ENCODE peak calls at places on chromosome 13, in four cellular contexts. S is H1, Q is endothelial cell of umbilical vein, H is HCT116. E is an unnamed sample.

GRCh38 chr13:70386919-70387318 is 278.7 kb upstream of the KLHL1 start:
- DNase-seq in S (no peak), Q (no peak), H (no peak), E (no peak)

GRCh38 chr13:64553411-64554129 is 2676.6 kb downstream of the PCDH9 start:
- DNase-seq in S (no peak), Q (peak; percentile 23), H (no peak), E (no peak)

GRCh38 chr13:58597552-58597951 is 966.0 kb downstream of the PCDH17 start:
- DNase-seq in H (no peak), Q (no peak), S (no peak), E (no peak)

GRCh38 chr13:20331949-20332348 is 99.8 kb upstream of the GJB6 start:
- DNase-seq in S (no peak), Q (no peak), H (no peak), E (peak; percentile 22)

GRCh38 chr13:40599722-40600121 is 66.7 kb downstream of the FOXO1 start:
- DNase-seq in S (no peak), H (no peak), Q (no peak), E (no peak)

GRCh38 chr13:24630851-24631341 is 49.3 kb upstream of the ATP12A start:
- DNase-seq in S (peak; percentile 36), Q (no peak), H (peak; percentile 3), E (no peak)

GRCh38 chr13:111346281-111346680 is 25.8 kb downstream of the TEX29 start:
- DNase-seq in H (no peak), Q (no peak), S (no peak), E (no peak)

GRCh38 chr13:52070929-52071523 is 46.5 kb downstream of the UTP14C start:
- DNase-seq in Q (peak; percentile 19), S (no peak), H (no peak), E (no peak)

GRCh38 chr13:24500977-24501376 is 11.6 kb downstream of the PARP4 start:
- DNase-seq in Q (peak; percentile 80), S (no peak), H (no peak), E (no peak)

GRCh38 chr13:111636271-111636670 is 315.8 kb downstream of the TEX29 start:
- DNase-seq in Q (no peak), H (no peak), S (no peak), E (no peak)

GRCh38 chr13:88063741-88064140 is 392.6 kb downstream of the SLITRK5 start:
- DNase-seq in S (no peak), H (no peak), Q (no peak), E (no peak)

GRCh38 chr13:19632915-19633339 is 532 bp upstream of the MPHOSPH8 start:
- DNase-seq in Q (no peak), H (no peak), S (no peak), E (no peak)

GRCh38 chr13:114244637-114245036 is 9.9 kb downstream of the CDC16 start:
- DNase-seq in H (no peak), S (no peak), Q (no peak), E (no peak)

GRCh38 chr13:53822136-53822535 is 793.5 kb downstream of the OLFM4 start:
- DNase-seq in H (no peak), S (no peak), Q (no peak), E (no peak)

GRCh38 chr13:77290342-77290741 is 36.6 kb downstream of the MYCBP2 start:
- DNase-seq in Q (no peak), H (no peak), S (no peak), E (no peak)

GRCh38 chr13:77291779-77292178 is 35.1 kb downstream of the MYCBP2 start:
- DNase-seq in H (no peak), Q (no peak), S (no peak), E (no peak)

GRCh38 chr13:77285098-77285497 is 41.8 kb downstream of the MYCBP2 start:
- DNase-seq in S (no peak), Q (no peak), H (no peak), E (no peak)

GRCh38 chr13:77289844-77290243 is 37.0 kb downstream of the MYCBP2 start:
- DNase-seq in S (no peak), Q (no peak), H (no peak), E (no peak)
- TF ChIP-seq POLR2AphosphoS5 in S (no peak), Q (no peak), H (no peak), E (no peak)

GRCh38 chr13:113216165-113217056 is 7.0 kb downstream of the CUL4A start:
- DNase-seq in S (no peak), Q (peak; percentile 53), H (peak; percentile 56), E (no peak)

GRCh38 chr13:113220877-113221276 is 11.5 kb downstream of the CUL4A start:
- DNase-seq in Q (no peak), H (no peak), S (no peak), E (no peak)

GRCh38 chr13:113224486-113224885 is 15.1 kb downstream of the CUL4A start:
- DNase-seq in Q (no peak), S (no peak), H (no peak), E (no peak)

GRCh38 chr13:113219311-113219940 is 10.0 kb downstream of the CUL4A start:
- DNase-seq in H (no peak), Q (no peak), S (no peak), E (no peak)

DNA sequence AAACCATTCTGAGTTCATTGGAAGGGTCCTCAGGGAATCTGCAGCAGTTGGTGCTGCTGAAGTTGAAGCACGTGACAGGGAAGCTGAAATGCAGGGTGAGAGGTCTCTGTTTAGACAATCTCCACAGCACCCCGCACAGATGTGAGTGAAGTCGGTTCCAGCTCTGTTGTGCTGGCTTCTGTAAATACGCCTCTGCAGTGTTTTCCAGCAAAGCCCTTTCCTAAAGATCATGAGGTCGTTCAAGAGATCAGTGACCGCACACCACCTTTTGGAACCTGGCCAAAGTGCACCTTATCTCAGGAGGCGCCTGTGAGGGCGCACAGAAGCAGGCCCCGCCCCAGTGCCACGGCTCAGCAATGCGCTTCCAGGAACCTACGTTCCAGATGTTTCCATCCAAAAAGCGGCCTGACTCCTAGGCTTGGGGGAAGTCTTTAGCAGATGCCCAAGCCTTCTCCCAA is 10.8 kb downstream of the CUL4A start:
- DNase-seq in Q (no peak), H (no peak), S (no peak), E (no peak)
- H3K9ac ChIP-seq in Q (no peak overlapping the region), H (no peak overlapping the region), S (no peak overlapping the region), E (no peak overlapping the region)

DNA sequence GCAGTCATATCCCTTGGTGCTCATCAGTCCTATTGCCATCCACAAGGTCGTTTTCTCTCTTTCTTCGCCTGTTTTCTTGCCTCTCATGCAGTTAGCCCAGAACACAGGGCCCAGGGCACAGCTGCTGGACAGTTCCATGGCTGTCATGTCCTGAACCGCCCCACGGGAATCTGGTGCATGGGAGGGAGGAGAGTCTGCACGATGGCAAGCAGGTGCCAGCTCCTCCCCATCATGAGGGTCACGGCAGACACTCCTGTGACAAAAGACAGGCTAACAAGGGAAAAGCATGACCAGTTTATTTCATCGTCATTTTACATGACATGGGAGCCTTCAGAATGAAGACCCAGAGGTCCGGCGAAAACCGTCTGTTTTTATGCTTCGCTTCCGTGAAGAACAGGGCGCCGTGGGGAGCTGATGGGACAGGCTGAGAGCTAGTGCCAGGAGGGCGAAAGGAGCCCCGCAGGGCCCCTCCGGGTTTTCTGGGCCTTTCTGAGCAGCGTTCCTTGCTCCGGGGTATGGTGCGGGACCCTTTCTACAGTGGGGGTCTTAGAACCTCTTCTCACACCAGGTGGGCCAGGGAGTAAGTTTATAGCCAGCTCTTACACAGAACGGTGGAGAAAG is 135.7 kb downstream of the STK24 start:
- DNase-seq in H (no peak), S (no peak), Q (no peak), E (no peak)
- H3K36me3 ChIP-seq in H (no peaks in the 10 kb centered on the region), S (no peaks in the 10 kb centered on the region), Q (no peaks in the 10 kb centered on the region), E (no peaks in the 10 kb centered on the region)

DNA sequence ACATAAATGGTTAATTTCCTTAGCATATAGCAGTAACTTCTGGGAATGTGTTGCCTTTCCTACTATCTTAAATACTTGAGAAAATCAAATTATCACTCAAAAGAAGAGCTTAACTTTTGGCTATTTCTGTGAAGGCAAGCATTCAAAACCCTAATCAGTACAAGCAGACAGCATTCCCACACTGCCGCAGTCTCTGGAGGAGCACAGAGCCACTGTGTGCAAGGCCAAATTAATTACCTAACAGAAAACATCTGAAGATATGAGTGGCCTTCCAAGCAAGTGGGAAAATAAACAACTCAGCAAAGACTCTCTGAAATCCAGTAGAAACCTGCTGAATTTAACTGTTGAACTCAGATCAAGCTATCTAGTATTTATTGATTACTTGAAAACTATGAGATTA is 68.2 kb downstream of the COL4A1 start:
- DNase-seq in S (no peak), Q (no peak), H (no peak), E (no peak)
- TF ChIP-seq POLR2AphosphoS5 in S (no peak), Q (no peak), H (no peak), E (no peak)

GRCh38 chr13:50081899-50082425 is 66.7 kb downstream of the KCNRG start:
- DNase-seq in H (peak; percentile 98), S (peak; percentile 99), Q (peak; percentile 100), E (peak; percentile 97)
- H3K9ac ChIP-seq in H (peak overlapping the region; percentile 85), S (peak overlapping the region; percentile 81), Q (peak overlapping the region; percentile 97), E (peak overlapping the region; percentile 96)

DNA sequence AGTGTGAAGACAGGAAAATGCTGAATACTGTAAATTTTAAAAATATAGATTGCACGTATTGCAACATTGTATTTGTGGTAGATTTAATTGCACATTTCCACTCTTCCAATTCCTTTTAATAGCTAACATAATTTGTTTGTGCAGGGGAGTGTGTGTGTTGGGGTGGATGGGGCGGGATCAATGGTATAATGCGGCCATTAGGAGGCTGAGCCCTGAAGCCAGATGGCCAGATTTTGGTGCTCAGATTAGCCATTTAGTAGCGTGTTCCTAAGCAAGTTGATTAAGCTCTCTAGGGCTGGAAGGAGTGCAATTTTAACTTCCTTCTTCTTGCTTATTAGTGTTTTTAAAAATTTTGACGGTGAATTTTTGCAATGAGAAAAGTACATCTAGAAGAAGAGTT is 5.8 kb downstream of the OXGR1 start:
- DNase-seq in H (no peak), Q (no peak), S (no peak), E (no peak)
- H3K36me3 ChIP-seq in H (no peaks in the 10 kb centered on the region), Q (no peaks in the 10 kb centered on the region), S (no peaks in the 10 kb centered on the region), E (no peaks in the 10 kb centered on the region)

GRCh38 chr13:61531383-61532065 is 115.9 kb upstream of the PCDH20 start:
- DNase-seq in H (no peak), Q (no peak), S (no peak), E (no peak)

GRCh38 chr13:61536443-61536842 is 120.8 kb upstream of the PCDH20 start:
- DNase-seq in Q (no peak), S (no peak), H (no peak), E (no peak)
- TF ChIP-seq POLR2AphosphoS5 in Q (no peak), S (no peak), H (no peak), E (no peak)

DNA sequence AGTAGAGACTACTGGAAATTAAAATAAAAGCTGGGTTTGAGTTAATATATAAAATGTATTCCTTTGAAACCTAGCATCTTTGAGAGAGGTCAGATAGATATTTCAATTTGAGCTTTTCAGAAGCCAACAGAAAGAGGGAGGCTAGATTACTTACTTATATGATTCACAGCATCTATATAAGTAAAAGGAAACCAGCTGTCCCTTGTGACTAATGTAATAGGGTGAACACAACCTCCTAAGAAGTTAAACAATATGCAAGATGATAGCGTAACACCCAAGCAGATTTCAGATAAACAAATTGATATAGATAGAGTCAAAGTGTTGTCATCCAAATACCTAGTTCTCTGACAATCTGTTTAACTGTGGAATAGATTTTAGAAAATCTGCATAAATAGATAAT is 393.5 kb upstream of the GPC6 start:
- DNase-seq in S (no peak), H (no peak), Q (no peak), E (no peak)
- H3K9ac ChIP-seq in S (no peak overlapping the region), H (no peak overlapping the region), Q (no peak overlapping the region), E (no peak overlapping the region)

GRCh38 chr13:98871727-98872126 is 106.1 kb downstream of the DOCK9 start:
- DNase-seq in H (no peak), S (no peak), Q (no peak), E (no peak)
- H3K36me3 ChIP-seq in H (no peaks in the 10 kb centered on the region), S (no peaks in the 10 kb centered on the region), Q (peaks cover 34% of the 10 kb centered on the region), E (no peaks in the 10 kb centered on the region)

E was measured in SK-N-MC.